ENCODE peak calls at places on chromosomes 16 and 17, in ten cellular contexts. One of them, this sample, is unnamed.
A peak's percentile ranks its signal among the peaks of the same experiment; 100 is the strongest.

GRCh38 chr16:11586856-11587642 is at the start of gene LITAF:
- DNase-seq in heart right ventricle: peak; percentile 66
- DNase-seq in left ventricle myocardium inferior: peak; percentile 71
- DNase-seq in EH: peak; percentile 73
- DNase-seq in NAMALWA: peak; percentile 54
- DNase-seq in NCI-H1694: no peak
- DNase-seq in HS-27A: peak; percentile 9
- DNase-seq in psoas muscle: peak; percentile 72
- DNase-seq in head of caudate nucleus: peak; percentile 50
- DNase-seq in left lung: peak; percentile 95
- DNase-seq in this sample: peak; percentile 61

GRCh38 chr17:74430706-74431567 is 951 bp upstream of the GPRC5C start:
- DNase-seq in NAMALWA: no peak
- DNase-seq in head of caudate nucleus: no peak
- DNase-seq in left ventricle myocardium inferior: peak; percentile 83
- DNase-seq in HS-27A: no peak
- DNase-seq in NCI-H1694: peak; percentile 52
- DNase-seq in psoas muscle: peak; percentile 97
- DNase-seq in left lung: peak; percentile 92
- DNase-seq in heart right ventricle: peak; percentile 86
- DNase-seq in EH: no peak
- DNase-seq in this sample: no peak

GRCh38 chr17:76953066-76953465 is 84.9 kb downstream of the MGAT5B start:
- DNase-seq in left lung: no peak
- DNase-seq in HS-27A: no peak
- DNase-seq in NAMALWA: no peak
- DNase-seq in heart right ventricle: no peak
- DNase-seq in EH: no peak
- DNase-seq in left ventricle myocardium inferior: no peak
- DNase-seq in head of caudate nucleus: no peak
- DNase-seq in NCI-H1694: no peak
- DNase-seq in psoas muscle: no peak
- DNase-seq in this sample: no peak

GRCh38 chr17:81923302-81924260 is 4.0 kb downstream of the MAFG start:
- DNase-seq in head of caudate nucleus: peak; percentile 47
- DNase-seq in HS-27A: no peak
- DNase-seq in NCI-H1694: no peak
- DNase-seq in left lung: peak; percentile 95
- DNase-seq in left ventricle myocardium inferior: peak; percentile 75
- DNase-seq in psoas muscle: peak; percentile 89
- DNase-seq in EH: peak; percentile 81
- DNase-seq in NAMALWA: no peak
- DNase-seq in heart right ventricle: peak; percentile 66
- DNase-seq in this sample: peak; percentile 82

GRCh38 chr17:4206945-4207344 is 56.8 kb downstream of the ANKFY1 start:
- DNase-seq in NAMALWA: peak; percentile 12
- DNase-seq in heart right ventricle: no peak
- DNase-seq in HS-27A: no peak
- DNase-seq in NCI-H1694: no peak
- DNase-seq in left lung: no peak
- DNase-seq in head of caudate nucleus: no peak
- DNase-seq in psoas muscle: no peak
- DNase-seq in EH: peak; percentile 26
- DNase-seq in left ventricle myocardium inferior: no peak
- DNase-seq in this sample: peak; percentile 51

GRCh38 chr16:68617735-68618134 is 27.4 kb upstream of the CDH3 start:
- DNase-seq in EH: no peak
- DNase-seq in left lung: no peak
- DNase-seq in NAMALWA: no peak
- DNase-seq in left ventricle myocardium inferior: no peak
- DNase-seq in psoas muscle: no peak
- DNase-seq in NCI-H1694: no peak
- DNase-seq in HS-27A: no peak
- DNase-seq in heart right ventricle: no peak
- DNase-seq in head of caudate nucleus: no peak
- DNase-seq in this sample: no peak

GRCh38 chr16:8866884-8867482 is 1.8 kb downstream of the CARHSP1 start:
- DNase-seq in heart right ventricle: no peak
- DNase-seq in EH: peak; percentile 31
- DNase-seq in NCI-H1694: no peak
- DNase-seq in left lung: peak; percentile 84
- DNase-seq in psoas muscle: no peak
- DNase-seq in head of caudate nucleus: no peak
- DNase-seq in left ventricle myocardium inferior: no peak
- DNase-seq in NAMALWA: no peak
- DNase-seq in HS-27A: no peak
- DNase-seq in this sample: no peak

GRCh38 chr17:4942760-4943508 is 2.9 kb downstream of the RNF167 start:
- DNase-seq in HS-27A: no peak
- DNase-seq in left ventricle myocardium inferior: no peak
- DNase-seq in NAMALWA: no peak
- DNase-seq in NCI-H1694: no peak
- DNase-seq in EH: no peak
- DNase-seq in heart right ventricle: no peak
- DNase-seq in left lung: peak; percentile 24
- DNase-seq in psoas muscle: no peak
- DNase-seq in head of caudate nucleus: no peak
- DNase-seq in this sample: no peak

GRCh38 chr17:27494192-27495091 is 38.2 kb downstream of the KSR1 start:
- DNase-seq in NAMALWA: no peak
- DNase-seq in left lung: peak; percentile 83
- DNase-seq in psoas muscle: peak; percentile 87
- DNase-seq in left ventricle myocardium inferior: peak; percentile 67
- DNase-seq in head of caudate nucleus: peak; percentile 49
- DNase-seq in HS-27A: no peak
- DNase-seq in heart right ventricle: peak; percentile 23
- DNase-seq in NCI-H1694: no peak
- DNase-seq in EH: peak; percentile 41
- DNase-seq in this sample: peak; percentile 86

GRCh38 chr17:15351925-15352324 is 10.5 kb upstream of the TEKT3 start:
- DNase-seq in heart right ventricle: no peak
- DNase-seq in HS-27A: peak; percentile 60
- DNase-seq in NCI-H1694: no peak
- DNase-seq in left lung: no peak
- DNase-seq in head of caudate nucleus: no peak
- DNase-seq in left ventricle myocardium inferior: no peak
- DNase-seq in psoas muscle: no peak
- DNase-seq in EH: peak; percentile 76
- DNase-seq in NAMALWA: no peak
- DNase-seq in this sample: no peak

GRCh38 chr16:28981517-28981916 is 3.3 kb upstream of the LAT start:
- DNase-seq in EH: no peak
- DNase-seq in head of caudate nucleus: no peak
- DNase-seq in HS-27A: no peak
- DNase-seq in NCI-H1694: no peak
- DNase-seq in heart right ventricle: no peak
- DNase-seq in left ventricle myocardium inferior: no peak
- DNase-seq in left lung: no peak
- DNase-seq in psoas muscle: no peak
- DNase-seq in NAMALWA: peak; percentile 83
- DNase-seq in this sample: no peak

GRCh38 chr17:77602062-77602746 is 356.3 kb upstream of the TNRC6C start:
- DNase-seq in NCI-H1694: no peak
- DNase-seq in left lung: no peak
- DNase-seq in heart right ventricle: peak; percentile 80
- DNase-seq in head of caudate nucleus: no peak
- DNase-seq in EH: peak; percentile 94
- DNase-seq in psoas muscle: peak; percentile 92
- DNase-seq in HS-27A: no peak
- DNase-seq in NAMALWA: no peak
- DNase-seq in left ventricle myocardium inferior: peak; percentile 73
- DNase-seq in this sample: no peak

GRCh38 chr16:49467540-49468372 is 94.2 kb downstream of the C16orf78 start:
- DNase-seq in EH: no peak
- DNase-seq in heart right ventricle: no peak
- DNase-seq in left lung: peak; percentile 28
- DNase-seq in HS-27A: no peak
- DNase-seq in NCI-H1694: no peak
- DNase-seq in head of caudate nucleus: no peak
- DNase-seq in psoas muscle: peak; percentile 27
- DNase-seq in left ventricle myocardium inferior: no peak
- DNase-seq in NAMALWA: no peak
- DNase-seq in this sample: no peak

GRCh38 chr17:83007504-83008475 is 71.6 kb upstream of the METRNL start:
- DNase-seq in NAMALWA: no peak
- DNase-seq in EH: peak; percentile 16
- DNase-seq in head of caudate nucleus: no peak
- DNase-seq in NCI-H1694: no peak
- DNase-seq in psoas muscle: no peak
- DNase-seq in HS-27A: no peak
- DNase-seq in heart right ventricle: no peak
- DNase-seq in left ventricle myocardium inferior: no peak
- DNase-seq in left lung: peak; percentile 54
- DNase-seq in this sample: no peak

GRCh38 chr17:27457405-27457730 is 1.1 kb downstream of the KSR1 start:
- DNase-seq in EH: no peak
- DNase-seq in NAMALWA: no peak
- DNase-seq in left ventricle myocardium inferior: no peak
- DNase-seq in psoas muscle: no peak
- DNase-seq in left lung: no peak
- DNase-seq in HS-27A: no peak
- DNase-seq in heart right ventricle: no peak
- DNase-seq in head of caudate nucleus: no peak
- DNase-seq in NCI-H1694: no peak
- DNase-seq in this sample: no peak

GRCh38 chr17:76635659-76636360 is 7.7 kb downstream of the ST6GALNAC1 start:
- DNase-seq in NCI-H1694: no peak
- DNase-seq in EH: peak; percentile 83
- DNase-seq in left ventricle myocardium inferior: no peak
- DNase-seq in left lung: no peak
- DNase-seq in head of caudate nucleus: no peak
- DNase-seq in heart right ventricle: no peak
- DNase-seq in psoas muscle: no peak
- DNase-seq in NAMALWA: no peak
- DNase-seq in HS-27A: no peak
- DNase-seq in this sample: no peak

GRCh38 chr17:47066841-47067682 is 88.0 kb upstream of the RPRML start:
- DNase-seq in NCI-H1694: peak; percentile 88
- DNase-seq in psoas muscle: peak; percentile 90
- DNase-seq in head of caudate nucleus: peak; percentile 69
- DNase-seq in heart right ventricle: peak; percentile 89
- DNase-seq in left ventricle myocardium inferior: peak; percentile 81
- DNase-seq in NAMALWA: peak; percentile 92
- DNase-seq in EH: peak; percentile 92
- DNase-seq in HS-27A: peak; percentile 77
- DNase-seq in left lung: peak; percentile 82
- DNase-seq in this sample: peak; percentile 81

GRCh38 chr16:69924777-69925191 is 26.4 kb upstream of the CLEC18A start:
- DNase-seq in head of caudate nucleus: no peak
- DNase-seq in NCI-H1694: no peak
- DNase-seq in HS-27A: peak; percentile 57
- DNase-seq in left lung: no peak
- DNase-seq in EH: peak; percentile 91
- DNase-seq in NAMALWA: no peak
- DNase-seq in left ventricle myocardium inferior: peak; percentile 69
- DNase-seq in heart right ventricle: peak; percentile 80
- DNase-seq in psoas muscle: peak; percentile 79
- DNase-seq in this sample: no peak

GRCh38 chr16:55912022-55912421 is 36.8 kb upstream of the CES5A start:
- DNase-seq in psoas muscle: peak; percentile 56
- DNase-seq in HS-27A: no peak
- DNase-seq in left ventricle myocardium inferior: peak; percentile 60
- DNase-seq in left lung: no peak
- DNase-seq in head of caudate nucleus: peak; percentile 66
- DNase-seq in NCI-H1694: peak; percentile 91
- DNase-seq in NAMALWA: no peak
- DNase-seq in heart right ventricle: peak; percentile 72
- DNase-seq in EH: no peak
- DNase-seq in this sample: no peak

GRCh38 chr17:78176548-78177025 is 8.2 kb downstream of the SYNGR2 start:
- DNase-seq in EH: peak; percentile 45
- DNase-seq in head of caudate nucleus: peak; percentile 77
- DNase-seq in psoas muscle: peak; percentile 85
- DNase-seq in left lung: peak; percentile 97
- DNase-seq in heart right ventricle: peak; percentile 68
- DNase-seq in HS-27A: no peak
- DNase-seq in left ventricle myocardium inferior: peak; percentile 73
- DNase-seq in NCI-H1694: peak; percentile 61
- DNase-seq in NAMALWA: peak; percentile 84
- DNase-seq in this sample: peak; percentile 77

GRCh38 chr16:57349212-57350031 is 9.2 kb upstream of the CCL22 start:
- DNase-seq in EH: no peak
- DNase-seq in left ventricle myocardium inferior: no peak
- DNase-seq in left lung: no peak
- DNase-seq in NCI-H1694: no peak
- DNase-seq in psoas muscle: no peak
- DNase-seq in HS-27A: no peak
- DNase-seq in heart right ventricle: no peak
- DNase-seq in head of caudate nucleus: no peak
- DNase-seq in NAMALWA: peak; percentile 81
- DNase-seq in this sample: no peak